ENCODE peak calls at places on chromosomes 12 and 14, in eight cellular contexts. One of them, this sample, is unnamed.

GRCh38 chr12:72982351-72982750 is 710.2 kb downstream of the TRHDE start:
- DNase-seq in KBM-7: no peak
- DNase-seq in stomach: no peak
- DNase-seq in HEK293T: no peak
- DNase-seq in tibial artery: no peak
- DNase-seq in lung microvascular endothelial cell: no peak
- DNase-seq in T-helper 2 cell: no peak
- DNase-seq in T-cell: no peak
- DNase-seq in this sample: no peak

GRCh38 chr12:117853600-117853999 is 115.2 kb downstream of the KSR2 start:
- DNase-seq in stomach: peak
- DNase-seq in HEK293T: no peak
- DNase-seq in tibial artery: no peak
- DNase-seq in KBM-7: no peak
- DNase-seq in T-cell: no peak
- DNase-seq in lung microvascular endothelial cell: no peak
- DNase-seq in T-helper 2 cell: no peak
- DNase-seq in this sample: peak

GRCh38 chr14:54567634-54568561 is 970 bp downstream of the SAMD4A start:
- DNase-seq in stomach: peak
- DNase-seq in tibial artery: peak
- DNase-seq in KBM-7: peak
- DNase-seq in lung microvascular endothelial cell: peak
- DNase-seq in HEK293T: peak
- DNase-seq in T-helper 2 cell: peak
- DNase-seq in T-cell: peak
- DNase-seq in this sample: peak

GRCh38 chr12:32944195-32944594 is 47.6 kb upstream of the PKP2 start:
- DNase-seq in tibial artery: no peak
- DNase-seq in lung microvascular endothelial cell: no peak
- DNase-seq in stomach: no peak
- DNase-seq in HEK293T: no peak
- DNase-seq in T-cell: no peak
- DNase-seq in KBM-7: no peak
- DNase-seq in T-helper 2 cell: no peak
- DNase-seq in this sample: no peak

GRCh38 chr14:88168498-88169165 is 154.4 kb downstream of the KCNK10 start:
- DNase-seq in HEK293T: peak
- DNase-seq in T-cell: peak
- DNase-seq in T-helper 2 cell: peak
- DNase-seq in tibial artery: no peak
- DNase-seq in KBM-7: peak
- DNase-seq in stomach: peak
- DNase-seq in lung microvascular endothelial cell: peak
- DNase-seq in this sample: no peak

GRCh38 chr12:47820631-47821345 is 1.1 kb upstream of the HDAC7 start:
- DNase-seq in T-helper 2 cell: no peak
- DNase-seq in stomach: peak
- DNase-seq in HEK293T: peak
- DNase-seq in KBM-7: no peak
- DNase-seq in T-cell: no peak
- DNase-seq in lung microvascular endothelial cell: peak
- DNase-seq in tibial artery: peak
- DNase-seq in this sample: peak

GRCh38 chr14:91303091-91303923 is 58.8 kb upstream of the GPR68 start:
- DNase-seq in KBM-7: peak
- DNase-seq in T-helper 2 cell: peak
- DNase-seq in lung microvascular endothelial cell: peak
- DNase-seq in T-cell: peak
- DNase-seq in tibial artery: no peak
- DNase-seq in HEK293T: peak
- DNase-seq in stomach: no peak
- DNase-seq in this sample: no peak

GRCh38 chr12:115012861-115013667 is 329.1 kb upstream of the TBX3 start:
- DNase-seq in lung microvascular endothelial cell: no peak
- DNase-seq in tibial artery: no peak
- DNase-seq in HEK293T: no peak
- DNase-seq in stomach: no peak
- DNase-seq in T-helper 2 cell: no peak
- DNase-seq in KBM-7: no peak
- DNase-seq in T-cell: no peak
- DNase-seq in this sample: no peak

GRCh38 chr14:104130974-104131651 is 7.3 kb upstream of the KIF26A start:
- DNase-seq in tibial artery: no peak
- DNase-seq in T-helper 2 cell: no peak
- DNase-seq in KBM-7: peak
- DNase-seq in T-cell: no peak
- DNase-seq in HEK293T: peak
- DNase-seq in lung microvascular endothelial cell: peak
- DNase-seq in stomach: peak
- DNase-seq in this sample: no peak

GRCh38 chr12:1803736-1804135 is 16.6 kb upstream of the LRTM2 start:
- DNase-seq in tibial artery: no peak
- DNase-seq in T-helper 2 cell: no peak
- DNase-seq in HEK293T: no peak
- DNase-seq in KBM-7: no peak
- DNase-seq in T-cell: no peak
- DNase-seq in lung microvascular endothelial cell: no peak
- DNase-seq in stomach: no peak
- DNase-seq in this sample: no peak

GRCh38 chr12:123843912-123844748 is 82.0 kb downstream of the DNAH10 start:
- DNase-seq in tibial artery: no peak
- DNase-seq in KBM-7: peak
- DNase-seq in lung microvascular endothelial cell: no peak
- DNase-seq in T-helper 2 cell: no peak
- DNase-seq in HEK293T: no peak
- DNase-seq in T-cell: no peak
- DNase-seq in stomach: no peak
- DNase-seq in this sample: no peak